ENCODE peak calls at places on chromosomes 12 and 14, in four cellular contexts. One of them, this sample, is unnamed.

GRCh38 chr14:58066115-58066514 is 85.9 kb downstream of the ARMH4 start:
- DNase-seq in AG04449: no peak
- DNase-seq in ovary: no peak
- DNase-seq in endothelial cell of umbilical vein: no peak
- DNase-seq in this sample: no peak

GRCh38 chr12:122306407-122306806 is 40.1 kb upstream of the VPS33A start:
- DNase-seq in AG04449: no peak
- DNase-seq in endothelial cell of umbilical vein: no peak
- DNase-seq in ovary: no peak
- DNase-seq in this sample: peak

GRCh38 chr12:6161124-6161882 is 36.8 kb upstream of the VWF start:
- DNase-seq in endothelial cell of umbilical vein: peak
- DNase-seq in ovary: no peak
- DNase-seq in AG04449: no peak
- DNase-seq in this sample: no peak

GRCh38 chr12:32031109-32031508 is 71.9 kb downstream of the RESF1 start:
- DNase-seq in AG04449: no peak
- DNase-seq in endothelial cell of umbilical vein: peak
- DNase-seq in ovary: no peak
- DNase-seq in this sample: no peak

GRCh38 chr12:89676935-89677334 is 31.7 kb downstream of the ATP2B1 start:
- DNase-seq in AG04449: no peak
- DNase-seq in endothelial cell of umbilical vein: no peak
- DNase-seq in ovary: no peak
- DNase-seq in this sample: no peak

GRCh38 chr14:94921870-94922585 is 152.1 kb upstream of the GSC start:
- DNase-seq in endothelial cell of umbilical vein: no peak
- DNase-seq in ovary: no peak
- DNase-seq in AG04449: no peak
- DNase-seq in this sample: no peak

GRCh38 chr14:92726135-92726932 is 22.1 kb downstream of the LGMN start:
- DNase-seq in AG04449: no peak
- DNase-seq in endothelial cell of umbilical vein: peak
- DNase-seq in ovary: peak
- DNase-seq in this sample: no peak

GRCh38 chr12:25495336-25496097 is 57.6 kb downstream of the LMNTD1 start:
- DNase-seq in AG04449: peak
- DNase-seq in ovary: no peak
- DNase-seq in endothelial cell of umbilical vein: no peak
- DNase-seq in this sample: no peak

GRCh38 chr12:9731393-9731792 is 1.5 kb downstream of the CLECL1 start:
- DNase-seq in endothelial cell of umbilical vein: no peak
- DNase-seq in ovary: no peak
- DNase-seq in AG04449: no peak
- DNase-seq in this sample: no peak

GRCh38 chr14:26925876-26926584 is 328.2 kb upstream of the NOVA1 start:
- DNase-seq in endothelial cell of umbilical vein: no peak
- DNase-seq in ovary: no peak
- DNase-seq in AG04449: no peak
- DNase-seq in this sample: no peak

GRCh38 chr12:52551466-52551865 is 1.5 kb downstream of the KRT71 start:
- DNase-seq in ovary: no peak
- DNase-seq in AG04449: no peak
- DNase-seq in endothelial cell of umbilical vein: no peak
- DNase-seq in this sample: no peak

GRCh38 chr14:49508124-49508523 is 78.1 kb downstream of the RPS29 start:
- DNase-seq in AG04449: no peak
- DNase-seq in endothelial cell of umbilical vein: no peak
- DNase-seq in ovary: no peak
- DNase-seq in this sample: no peak

GRCh38 chr12:65937181-65937641 is 112.9 kb downstream of the HMGA2 start:
- DNase-seq in AG04449: no peak
- DNase-seq in endothelial cell of umbilical vein: no peak
- DNase-seq in ovary: no peak
- DNase-seq in this sample: no peak

GRCh38 chr12:11584213-11584855 is 65.1 kb upstream of the ETV6 start:
- DNase-seq in endothelial cell of umbilical vein: peak
- DNase-seq in AG04449: no peak
- DNase-seq in ovary: no peak
- DNase-seq in this sample: no peak

GRCh38 chr12:71426030-71426570 is 13.5 kb upstream of the LGR5 start:
- DNase-seq in AG04449: no peak
- DNase-seq in ovary: no peak
- DNase-seq in endothelial cell of umbilical vein: no peak
- DNase-seq in this sample: no peak

GRCh38 chr12:124847675-124848074 is 16.0 kb downstream of the SCARB1 start:
- DNase-seq in endothelial cell of umbilical vein: no peak
- DNase-seq in AG04449: no peak
- DNase-seq in ovary: peak
- DNase-seq in this sample: no peak

GRCh38 chr14:89767861-89768268 is 186.7 kb downstream of the EFCAB11 start:
- DNase-seq in ovary: no peak
- DNase-seq in endothelial cell of umbilical vein: peak
- DNase-seq in AG04449: no peak
- DNase-seq in this sample: peak

GRCh38 chr14:94612174-94612573 is at the start of gene SERPINA3:
- DNase-seq in ovary: no peak
- DNase-seq in AG04449: no peak
- DNase-seq in endothelial cell of umbilical vein: no peak
- DNase-seq in this sample: no peak

GRCh38 chr12:9041321-9041720 is 52.0 kb downstream of the KLRG1 start:
- DNase-seq in AG04449: no peak
- DNase-seq in ovary: no peak
- DNase-seq in endothelial cell of umbilical vein: no peak
- DNase-seq in this sample: no peak

GRCh38 chr12:26431211-26431610 is 235.8 kb downstream of the SSPN start:
- DNase-seq in ovary: no peak
- DNase-seq in endothelial cell of umbilical vein: no peak
- DNase-seq in AG04449: no peak
- DNase-seq in this sample: no peak

GRCh38 chr12:6280053-6280469 is 30.4 kb upstream of the PLEKHG6 start:
- DNase-seq in endothelial cell of umbilical vein: peak
- DNase-seq in AG04449: peak
- DNase-seq in ovary: peak
- DNase-seq in this sample: no peak

GRCh38 chr14:104512061-104512460 is 67.5 kb upstream of the C14orf180 start:
- DNase-seq in ovary: no peak
- DNase-seq in AG04449: no peak
- DNase-seq in endothelial cell of umbilical vein: no peak
- DNase-seq in this sample: no peak

GRCh38 chr12:108599541-108599940 is 1.7 kb upstream of the TMEM119 start:
- DNase-seq in endothelial cell of umbilical vein: no peak
- DNase-seq in ovary: no peak
- DNase-seq in AG04449: no peak
- DNase-seq in this sample: no peak

DNA sequence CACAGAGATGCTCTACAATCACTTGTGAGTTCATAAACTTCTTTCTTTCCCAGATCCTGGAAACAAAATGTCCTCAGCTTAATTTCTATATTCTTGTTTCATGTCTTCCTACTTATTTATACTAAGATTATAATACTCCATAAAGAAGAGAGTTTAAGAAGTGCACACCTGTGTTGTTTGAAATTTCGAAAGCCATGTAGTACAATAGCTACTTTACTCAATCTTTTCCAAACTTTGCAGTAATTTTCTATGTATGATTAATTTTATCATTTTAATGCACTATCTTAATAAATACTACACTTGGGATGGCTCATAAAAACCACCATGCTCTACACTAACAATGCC is 300 bp upstream of the TTC5 start:
- DNase-seq in AG04449: no peak
- DNase-seq in ovary: no peak
- DNase-seq in endothelial cell of umbilical vein: no peak
- DNase-seq in this sample: no peak
- H3K4me3 ChIP-seq in AG04449: no peak
- H3K4me3 ChIP-seq in ovary: peak
- H3K4me3 ChIP-seq in endothelial cell of umbilical vein: peak
- H3K4me3 ChIP-seq in this sample: peak

DNA sequence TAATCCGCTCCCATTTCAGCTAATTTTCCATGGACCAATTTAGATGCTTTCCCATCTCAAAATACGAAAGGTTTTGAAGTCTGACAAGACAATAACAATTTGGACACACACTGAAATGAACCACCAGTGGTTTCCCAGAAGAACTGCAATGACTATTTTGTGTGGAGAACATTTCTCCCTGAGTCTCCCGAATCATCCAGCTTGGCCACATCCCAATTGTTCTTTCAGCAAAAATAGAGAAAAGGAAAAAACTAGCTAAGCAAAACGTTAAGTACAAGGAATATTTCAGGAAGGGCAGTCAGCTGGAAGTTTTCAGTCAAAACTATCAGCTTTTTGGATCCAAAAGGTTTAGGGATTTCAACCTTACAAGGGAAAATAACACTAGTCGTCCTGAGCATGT is 390.6 kb downstream of the KCNH5 start:
- DNase-seq in endothelial cell of umbilical vein: no peak
- DNase-seq in AG04449: no peak
- DNase-seq in ovary: no peak
- DNase-seq in this sample: no peak
- TF ChIP-seq CTCF in endothelial cell of umbilical vein: no peak
- TF ChIP-seq CTCF in AG04449: no peak
- TF ChIP-seq CTCF in ovary: no peak
- TF ChIP-seq CTCF in this sample: no peak

GRCh38 chr12:115422845-115423545 is 739.0 kb upstream of the TBX3 start:
- DNase-seq in ovary: no peak
- DNase-seq in AG04449: no peak
- DNase-seq in endothelial cell of umbilical vein: no peak
- DNase-seq in this sample: no peak

GRCh38 chr12:115430636-115431035 is 746.7 kb upstream of the TBX3 start:
- DNase-seq in endothelial cell of umbilical vein: no peak
- DNase-seq in ovary: no peak
- DNase-seq in AG04449: no peak
- DNase-seq in this sample: no peak

GRCh38 chr12:115424003-115424402 is 740.0 kb upstream of the TBX3 start:
- DNase-seq in ovary: no peak
- DNase-seq in AG04449: no peak
- DNase-seq in endothelial cell of umbilical vein: no peak
- DNase-seq in this sample: no peak

GRCh38 chr12:115423546-115423987 is 739.6 kb upstream of the TBX3 start:
- DNase-seq in AG04449: no peak
- DNase-seq in ovary: no peak
- DNase-seq in endothelial cell of umbilical vein: no peak
- DNase-seq in this sample: no peak

GRCh38 chr12:115426732-115427131 is 742.8 kb upstream of the TBX3 start:
- DNase-seq in AG04449: no peak
- DNase-seq in ovary: no peak
- DNase-seq in endothelial cell of umbilical vein: no peak
- DNase-seq in this sample: no peak
- H3K4me3 ChIP-seq in AG04449: no peak
- H3K4me3 ChIP-seq in ovary: no peak
- H3K4me3 ChIP-seq in endothelial cell of umbilical vein: no peak
- H3K4me3 ChIP-seq in this sample: no peak

GRCh38 chr14:90903101-90903500 is 86.9 kb upstream of the TTC7B start:
- DNase-seq in AG04449: peak
- DNase-seq in endothelial cell of umbilical vein: peak
- DNase-seq in ovary: peak
- DNase-seq in this sample: peak

GRCh38 chr14:90897022-90897421 is 80.8 kb upstream of the TTC7B start:
- DNase-seq in ovary: no peak
- DNase-seq in AG04449: no peak
- DNase-seq in endothelial cell of umbilical vein: no peak
- DNase-seq in this sample: no peak

GRCh38 chr14:90905531-90905930 is 89.3 kb upstream of the TTC7B start:
- DNase-seq in endothelial cell of umbilical vein: no peak
- DNase-seq in AG04449: no peak
- DNase-seq in ovary: no peak
- DNase-seq in this sample: peak

GRCh38 chr14:90900712-90901111 is 84.5 kb upstream of the TTC7B start:
- DNase-seq in AG04449: no peak
- DNase-seq in ovary: no peak
- DNase-seq in endothelial cell of umbilical vein: peak
- DNase-seq in this sample: no peak
- TF ChIP-seq CTCF in AG04449: no peak
- TF ChIP-seq CTCF in ovary: no peak
- TF ChIP-seq CTCF in endothelial cell of umbilical vein: no peak
- TF ChIP-seq CTCF in this sample: no peak

GRCh38 chr14:33922125-33922524 is 28.7 kb downstream of the EGLN3 start:
- DNase-seq in endothelial cell of umbilical vein: peak
- DNase-seq in AG04449: no peak
- DNase-seq in ovary: no peak
- DNase-seq in this sample: no peak
- H3K4me3 ChIP-seq in endothelial cell of umbilical vein: no peak
- H3K4me3 ChIP-seq in AG04449: no peak
- H3K4me3 ChIP-seq in ovary: no peak
- H3K4me3 ChIP-seq in this sample: no peak

DNA sequence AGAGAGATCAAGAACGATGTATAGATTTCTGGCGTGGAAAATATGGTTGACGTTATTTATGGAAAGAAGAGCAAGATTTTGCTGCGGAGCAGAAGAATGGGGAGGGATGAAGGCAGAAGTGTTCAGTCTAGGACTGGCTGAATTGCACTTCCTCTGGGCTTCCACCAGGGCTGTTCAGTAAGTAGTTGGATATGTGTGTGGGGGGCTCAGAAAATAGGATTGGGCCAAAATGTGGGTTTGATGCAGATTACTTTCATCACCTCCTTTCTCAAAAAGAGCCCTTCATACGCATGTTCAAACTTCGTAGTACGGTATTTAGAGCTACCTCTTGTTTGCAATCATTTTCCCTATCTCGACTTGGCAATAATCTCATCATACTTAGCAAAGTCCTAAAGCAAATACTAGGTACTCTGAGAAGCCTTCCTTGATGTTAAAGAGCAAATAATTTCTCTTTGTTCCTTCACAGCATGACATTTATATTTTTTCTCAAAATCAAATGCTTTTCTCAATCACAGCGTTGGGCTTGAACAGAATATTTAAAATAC is 349.4 kb downstream of the NELL2 start:
- DNase-seq in endothelial cell of umbilical vein: no peak
- DNase-seq in AG04449: no peak
- DNase-seq in ovary: no peak
- DNase-seq in this sample: no peak
- TF ChIP-seq CTCF in endothelial cell of umbilical vein: no peak
- TF ChIP-seq CTCF in AG04449: no peak
- TF ChIP-seq CTCF in ovary: no peak
- TF ChIP-seq CTCF in this sample: no peak

This sample was measured in GM12865.